ENCODE peak calls at places on chromosomes 7 and 10, in seven cellular contexts. One of them, this sample, is unnamed.

GRCh38 chr10:20909801-20910200 is 12.7 kb upstream of the NEBL start:
- DNase-seq in H9: no peak
- DNase-seq in SK-N-SH: no peak
- DNase-seq in IMR-90: no peak
- DNase-seq in GM23248: no peak
- DNase-seq in A549: no peak
- DNase-seq in mesenchymal stem cell: no peak
- DNase-seq in this sample: no peak

GRCh38 chr10:72691470-72692056 is 380 bp upstream of the MCU start:
- DNase-seq in IMR-90: peak
- DNase-seq in mesenchymal stem cell: peak
- DNase-seq in A549: no peak
- DNase-seq in GM23248: no peak
- DNase-seq in H9: peak
- DNase-seq in SK-N-SH: no peak
- DNase-seq in this sample: no peak

GRCh38 chr7:386385-386784 is 96.4 kb downstream of the FOXL3 start:
- DNase-seq in H9: no peak
- DNase-seq in mesenchymal stem cell: no peak
- DNase-seq in GM23248: no peak
- DNase-seq in A549: no peak
- DNase-seq in SK-N-SH: no peak
- DNase-seq in IMR-90: no peak
- DNase-seq in this sample: no peak

GRCh38 chr10:62075414-62075813 is 173.9 kb downstream of the ARID5B start:
- DNase-seq in A549: no peak
- DNase-seq in mesenchymal stem cell: no peak
- DNase-seq in H9: no peak
- DNase-seq in IMR-90: no peak
- DNase-seq in GM23248: no peak
- DNase-seq in SK-N-SH: no peak
- DNase-seq in this sample: no peak

GRCh38 chr7:50206521-50207250 is 97.8 kb upstream of the IKZF1 start:
- DNase-seq in H9: no peak
- DNase-seq in SK-N-SH: no peak
- DNase-seq in mesenchymal stem cell: no peak
- DNase-seq in GM23248: peak
- DNase-seq in A549: no peak
- DNase-seq in IMR-90: no peak
- DNase-seq in this sample: no peak

GRCh38 chr10:6141296-6142151 is 52.7 kb downstream of the RBM17 start:
- DNase-seq in IMR-90: peak
- DNase-seq in GM23248: peak
- DNase-seq in H9: no peak
- DNase-seq in mesenchymal stem cell: peak
- DNase-seq in A549: no peak
- DNase-seq in SK-N-SH: peak
- DNase-seq in this sample: no peak

GRCh38 chr7:1723254-1723653 is 53.2 kb downstream of the ELFN1 start:
- DNase-seq in IMR-90: no peak
- DNase-seq in mesenchymal stem cell: no peak
- DNase-seq in A549: no peak
- DNase-seq in GM23248: no peak
- DNase-seq in SK-N-SH: no peak
- DNase-seq in H9: no peak
- DNase-seq in this sample: no peak

GRCh38 chr10:384538-385305 is 249.5 kb downstream of the ZMYND11 start:
- DNase-seq in A549: no peak
- DNase-seq in H9: no peak
- DNase-seq in GM23248: no peak
- DNase-seq in mesenchymal stem cell: no peak
- DNase-seq in IMR-90: no peak
- DNase-seq in SK-N-SH: no peak
- DNase-seq in this sample: no peak

GRCh38 chr10:1251769-1252168 is 195.6 kb downstream of the WDR37 start:
- DNase-seq in GM23248: no peak
- DNase-seq in IMR-90: no peak
- DNase-seq in mesenchymal stem cell: no peak
- DNase-seq in H9: no peak
- DNase-seq in SK-N-SH: no peak
- DNase-seq in A549: no peak
- DNase-seq in this sample: no peak

GRCh38 chr7:151420144-151420543 is 10.3 kb upstream of the WDR86 start:
- DNase-seq in IMR-90: peak
- DNase-seq in A549: no peak
- DNase-seq in GM23248: no peak
- DNase-seq in SK-N-SH: no peak
- DNase-seq in H9: no peak
- DNase-seq in mesenchymal stem cell: no peak
- DNase-seq in this sample: no peak

GRCh38 chr7:117110480-117111315 is 157.4 kb downstream of the ST7 start:
- DNase-seq in GM23248: no peak
- DNase-seq in A549: no peak
- DNase-seq in IMR-90: no peak
- DNase-seq in mesenchymal stem cell: peak
- DNase-seq in SK-N-SH: peak
- DNase-seq in H9: no peak
- DNase-seq in this sample: peak

GRCh38 chr7:106643189-106643588 is 17.8 kb downstream of the CCDC71L start:
- DNase-seq in mesenchymal stem cell: no peak
- DNase-seq in H9: no peak
- DNase-seq in GM23248: no peak
- DNase-seq in SK-N-SH: no peak
- DNase-seq in IMR-90: no peak
- DNase-seq in A549: no peak
- DNase-seq in this sample: peak

GRCh38 chr7:28533731-28534531 is 121.6 kb downstream of the CREB5 start:
- DNase-seq in SK-N-SH: no peak
- DNase-seq in H9: no peak
- DNase-seq in IMR-90: peak
- DNase-seq in mesenchymal stem cell: no peak
- DNase-seq in GM23248: peak
- DNase-seq in A549: peak
- DNase-seq in this sample: peak

GRCh38 chr7:28528899-28529298 is 116.6 kb downstream of the CREB5 start:
- DNase-seq in GM23248: peak
- DNase-seq in A549: no peak
- DNase-seq in H9: no peak
- DNase-seq in mesenchymal stem cell: no peak
- DNase-seq in IMR-90: peak
- DNase-seq in SK-N-SH: no peak
- DNase-seq in this sample: no peak

GRCh38 chr7:28529755-28530154 is 117.4 kb downstream of the CREB5 start:
- DNase-seq in IMR-90: no peak
- DNase-seq in mesenchymal stem cell: no peak
- DNase-seq in SK-N-SH: no peak
- DNase-seq in GM23248: no peak
- DNase-seq in H9: no peak
- DNase-seq in A549: no peak
- DNase-seq in this sample: no peak

GRCh38 chr7:28533267-28533666 is 120.9 kb downstream of the CREB5 start:
- DNase-seq in SK-N-SH: no peak
- DNase-seq in IMR-90: no peak
- DNase-seq in GM23248: no peak
- DNase-seq in A549: no peak
- DNase-seq in mesenchymal stem cell: no peak
- DNase-seq in H9: no peak
- DNase-seq in this sample: no peak

DNA sequence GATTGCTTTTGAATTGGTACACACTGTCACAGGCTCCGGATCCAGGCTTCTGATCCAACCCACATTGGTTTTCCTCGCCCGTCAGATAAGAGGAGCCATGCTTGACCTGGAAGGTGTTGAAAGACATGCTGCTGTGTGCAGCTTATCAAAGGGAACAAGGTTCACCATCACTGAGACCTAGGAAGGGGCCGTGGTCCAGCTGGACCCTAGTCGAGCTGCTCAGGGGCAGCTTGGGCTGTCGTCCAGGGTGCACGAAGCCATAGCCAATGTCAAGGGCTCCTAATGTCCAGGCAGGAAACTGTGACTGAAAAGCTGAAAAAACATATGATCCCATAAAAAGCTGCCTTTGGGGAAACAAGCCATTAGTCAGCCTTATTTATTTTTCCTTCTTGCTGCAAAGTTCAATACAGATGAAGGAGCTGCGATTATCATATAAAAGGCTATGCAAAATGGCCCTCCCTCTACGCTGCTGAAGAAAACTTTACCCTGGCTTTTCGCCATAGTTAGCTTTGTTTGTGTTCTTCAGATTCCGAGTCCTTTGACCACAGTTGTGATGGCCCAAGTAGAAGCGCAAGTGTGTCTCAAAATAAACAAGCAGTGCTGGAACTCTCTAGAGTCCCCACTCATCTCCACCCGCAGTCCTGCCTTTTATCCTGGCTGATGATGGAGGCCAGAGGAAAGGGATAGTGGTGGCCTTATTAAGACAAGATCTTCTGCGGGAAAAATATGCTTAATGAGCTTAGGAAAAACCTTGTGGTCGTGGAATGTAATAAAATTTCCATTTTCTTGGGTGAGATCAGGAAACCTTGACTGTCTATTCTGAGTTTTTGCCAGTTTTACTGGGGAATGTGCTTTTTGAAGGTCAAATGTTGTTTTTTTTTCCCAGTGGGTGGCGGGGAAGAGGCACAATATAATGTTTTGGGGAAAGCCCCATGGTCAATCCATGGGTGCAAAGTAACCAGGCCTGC is 118.1 kb downstream of the CREB5 start:
- DNase-seq in A549: no peak
- DNase-seq in GM23248: no peak
- DNase-seq in mesenchymal stem cell: peak
- DNase-seq in H9: no peak
- DNase-seq in SK-N-SH: no peak
- DNase-seq in IMR-90: peak
- DNase-seq in this sample: peak
- H3K4me2 ChIP-seq in A549: no peak
- H3K4me2 ChIP-seq in GM23248: no peak
- H3K4me2 ChIP-seq in mesenchymal stem cell: no peak
- H3K4me2 ChIP-seq in H9: no peak
- H3K4me2 ChIP-seq in SK-N-SH: no peak
- H3K4me2 ChIP-seq in IMR-90: peak
- H3K4me2 ChIP-seq in this sample: peak

GRCh38 chr10:112761256-112761655 is 188.8 kb upstream of the TCF7L2 start:
- DNase-seq in H9: no peak
- DNase-seq in IMR-90: no peak
- DNase-seq in SK-N-SH: no peak
- DNase-seq in A549: no peak
- DNase-seq in GM23248: no peak
- DNase-seq in mesenchymal stem cell: no peak
- DNase-seq in this sample: no peak
- H3K4me2 ChIP-seq in H9: no peak
- H3K4me2 ChIP-seq in IMR-90: no peak
- H3K4me2 ChIP-seq in SK-N-SH: no peak
- H3K4me2 ChIP-seq in A549: no peak
- H3K4me2 ChIP-seq in GM23248: no peak
- H3K4me2 ChIP-seq in mesenchymal stem cell: no peak
- H3K4me2 ChIP-seq in this sample: no peak

GRCh38 chr10:116271593-116272496 is 1.2 kb downstream of the GFRA1 start:
- DNase-seq in H9: peak
- DNase-seq in mesenchymal stem cell: peak
- DNase-seq in SK-N-SH: peak
- DNase-seq in IMR-90: peak
- DNase-seq in A549: no peak
- DNase-seq in GM23248: peak
- DNase-seq in this sample: no peak

GRCh38 chr10:116274141-116274861 is 1.3 kb upstream of the GFRA1 start:
- DNase-seq in A549: peak
- DNase-seq in SK-N-SH: peak
- DNase-seq in mesenchymal stem cell: peak
- DNase-seq in H9: peak
- DNase-seq in IMR-90: no peak
- DNase-seq in GM23248: peak
- DNase-seq in this sample: no peak

GRCh38 chr10:116269612-116270011 is 3.4 kb downstream of the GFRA1 start:
- DNase-seq in IMR-90: no peak
- DNase-seq in H9: no peak
- DNase-seq in SK-N-SH: no peak
- DNase-seq in A549: no peak
- DNase-seq in GM23248: peak
- DNase-seq in mesenchymal stem cell: no peak
- DNase-seq in this sample: no peak

GRCh38 chr10:116270691-116271592 is 2.1 kb downstream of the GFRA1 start:
- DNase-seq in A549: no peak
- DNase-seq in mesenchymal stem cell: peak
- DNase-seq in SK-N-SH: peak
- DNase-seq in H9: peak
- DNase-seq in IMR-90: peak
- DNase-seq in GM23248: peak
- DNase-seq in this sample: no peak

GRCh38 chr10:116272497-116273221 is at the start of gene GFRA1:
- DNase-seq in IMR-90: peak
- DNase-seq in SK-N-SH: peak
- DNase-seq in mesenchymal stem cell: peak
- DNase-seq in A549: peak
- DNase-seq in GM23248: peak
- DNase-seq in H9: peak
- DNase-seq in this sample: no peak
- H3K4me2 ChIP-seq in IMR-90: peak
- H3K4me2 ChIP-seq in SK-N-SH: peak
- H3K4me2 ChIP-seq in mesenchymal stem cell: peak
- H3K4me2 ChIP-seq in A549: peak
- H3K4me2 ChIP-seq in GM23248: peak
- H3K4me2 ChIP-seq in H9: peak
- H3K4me2 ChIP-seq in this sample: peak

DNA sequence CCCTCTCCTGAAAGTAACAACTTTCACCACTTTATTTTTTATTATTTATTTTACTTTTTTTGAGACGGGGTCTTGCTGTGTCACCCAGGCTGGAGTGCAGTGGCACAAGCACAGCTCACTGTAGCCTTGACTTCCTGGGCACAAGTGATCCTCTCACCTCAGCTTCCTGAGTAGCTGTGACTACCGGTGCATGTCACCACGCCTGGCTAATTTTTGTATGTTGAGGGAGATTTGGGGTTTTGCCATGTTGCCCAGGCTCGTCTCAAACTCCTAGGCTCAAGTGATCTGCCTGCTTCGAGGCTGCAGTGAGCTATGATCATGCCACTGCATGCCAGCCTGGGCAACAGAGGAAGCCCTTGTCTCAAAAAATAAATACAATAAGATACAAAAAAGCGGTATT is 14.9 kb upstream of the SLIT1 start:
- DNase-seq in mesenchymal stem cell: no peak
- DNase-seq in A549: no peak
- DNase-seq in GM23248: no peak
- DNase-seq in SK-N-SH: no peak
- DNase-seq in IMR-90: no peak
- DNase-seq in H9: no peak
- DNase-seq in this sample: no peak
- H3K4me2 ChIP-seq in mesenchymal stem cell: no peak
- H3K4me2 ChIP-seq in A549: no peak
- H3K4me2 ChIP-seq in GM23248: no peak
- H3K4me2 ChIP-seq in SK-N-SH: no peak
- H3K4me2 ChIP-seq in IMR-90: no peak
- H3K4me2 ChIP-seq in H9: no peak
- H3K4me2 ChIP-seq in this sample: no peak

This sample was measured in endothelial cell of umbilical vein.